ENCODE peak calls at places on chromosome 10, in five cellular contexts. J is H9, P is mesenchymal stem cell, C is H1, O is neuronal stem cell. I is an unnamed sample.

GRCh38 chr10:102230264-102230860 is 4.3 kb downstream of the ELOVL3 start:
- DNase-seq in C (peak; percentile 88), J (peak; percentile 89), O (peak; percentile 75), P (peak; percentile 58), I (peak; percentile 46)

GRCh38 chr10:7199152-7199760 is 211.6 kb downstream of the SFMBT2 start:
- DNase-seq in J (no peak), C (no peak), O (no peak), P (peak; percentile 42), I (no peak)

GRCh38 chr10:42887734-42888503 is 105.3 kb downstream of the BMS1 start:
- DNase-seq in O (no peak), J (no peak), P (no peak), C (no peak), I (no peak)

GRCh38 chr10:72011016-72011415 is 46.8 kb downstream of the CHST3 start:
- DNase-seq in O (no peak), C (no peak), J (no peak), P (no peak), I (no peak)

GRCh38 chr10:129695671-129696070 is 228.6 kb downstream of the MGMT start:
- DNase-seq in C (no peak), J (peak; percentile 24), O (no peak), P (no peak), I (no peak)

GRCh38 chr10:113854757-113855626 is 531 bp downstream of the NHLRC2 start:
- DNase-seq in C (peak; percentile 79), J (peak; percentile 51), O (no peak), P (peak; percentile 81), I (peak; percentile 61)

GRCh38 chr10:74189999-74190421 is 39.0 kb downstream of the ADK start:
- DNase-seq in P (peak; percentile 90), O (no peak), C (no peak), J (no peak), I (peak; percentile 98)

GRCh38 chr10:120456626-120457430 is at the start of gene PLPP4:
- DNase-seq in J (peak; percentile 46), P (peak; percentile 48), C (peak; percentile 65), O (peak; percentile 48), I (no peak)

GRCh38 chr10:63137306-63137705 is 4.2 kb downstream of the NRBF2 start:
- DNase-seq in J (no peak), O (no peak), P (peak; percentile 92), C (no peak), I (peak; percentile 24)

GRCh38 chr10:804787-805634 is 115.5 kb upstream of the DIP2C start:
- DNase-seq in J (peak; percentile 37), P (no peak), C (no peak), O (no peak), I (no peak)

GRCh38 chr10:129916506-129916995 is 47.5 kb downstream of the EBF3 start:
- DNase-seq in J (no peak), O (no peak), C (no peak), P (no peak), I (no peak)

GRCh38 chr10:34526758-34527730 is 288.1 kb downstream of the PARD3 start:
- DNase-seq in O (peak; percentile 70), J (peak; percentile 60), P (peak; percentile 98), C (no peak), I (peak; percentile 93)

GRCh38 chr10:114453576-114453975 is 49.3 kb upstream of the AFAP1L2 start:
- DNase-seq in O (no peak), J (peak; percentile 41), P (no peak), C (no peak), I (peak; percentile 90)

GRCh38 chr10:124939290-124939689 is 2.6 kb upstream of the ZRANB1 start:
- DNase-seq in O (no peak), J (no peak), P (no peak), C (no peak), I (no peak)

GRCh38 chr10:105986896-105987638 is 1177.4 kb downstream of the SORCS1 start:
- DNase-seq in J (no peak), C (no peak), P (no peak), O (no peak), I (no peak)

DNA sequence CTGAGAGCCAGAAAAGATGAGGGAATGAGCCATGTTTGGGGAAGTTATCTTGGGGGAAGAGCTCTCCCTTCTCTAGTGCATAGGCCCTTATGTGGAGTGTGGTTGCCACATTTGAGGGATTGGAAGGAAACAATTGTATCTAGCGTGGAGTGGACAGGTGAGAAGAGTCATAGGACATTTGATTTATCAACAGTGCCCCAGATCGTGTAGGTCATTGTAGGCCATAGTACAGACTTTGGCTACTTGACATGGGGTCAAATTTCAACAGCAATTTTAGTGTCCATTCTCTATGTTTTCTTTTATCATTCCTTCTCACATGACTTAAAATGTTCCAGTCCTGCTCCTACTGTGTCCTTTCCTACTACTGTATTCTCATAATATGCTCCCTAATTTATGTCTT is 1182.8 kb downstream of the SORCS1 start:
- DNase-seq in C (no peak), J (no peak), P (no peak), O (no peak), I (no peak)
- H2BK12ac ChIP-seq in C (no peak overlapping the region), J (no peak overlapping the region), P (no peak overlapping the region), O (no peak overlapping the region), I (no peak overlapping the region)

DNA sequence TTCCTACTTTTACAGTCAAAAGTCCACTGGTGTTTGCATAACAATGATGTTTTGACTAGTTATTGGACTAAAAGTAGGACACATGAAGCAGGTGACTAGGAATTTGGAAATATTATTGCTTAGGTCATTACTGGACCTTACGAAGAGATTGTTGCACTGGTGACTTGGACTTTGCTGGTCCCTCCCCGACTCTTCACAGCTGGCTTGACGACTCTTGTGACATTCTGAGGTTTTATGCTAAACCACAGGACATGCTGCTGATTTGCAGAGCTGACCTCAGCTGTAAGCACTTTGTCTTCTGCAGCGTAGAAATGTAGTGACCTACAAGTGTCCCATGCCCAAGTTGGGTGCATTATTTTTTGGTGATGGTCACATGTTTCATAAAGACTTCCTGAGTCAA is 21.9 kb downstream of the PCBD1 start:
- DNase-seq in P (peak; percentile 57), J (no peak), O (no peak), C (no peak), I (peak; percentile 35)
- H3K27ac ChIP-seq in P (no peak overlapping the region), J (no peak overlapping the region), O (no peak overlapping the region), C (no peak overlapping the region), I (no peak overlapping the region)

DNA sequence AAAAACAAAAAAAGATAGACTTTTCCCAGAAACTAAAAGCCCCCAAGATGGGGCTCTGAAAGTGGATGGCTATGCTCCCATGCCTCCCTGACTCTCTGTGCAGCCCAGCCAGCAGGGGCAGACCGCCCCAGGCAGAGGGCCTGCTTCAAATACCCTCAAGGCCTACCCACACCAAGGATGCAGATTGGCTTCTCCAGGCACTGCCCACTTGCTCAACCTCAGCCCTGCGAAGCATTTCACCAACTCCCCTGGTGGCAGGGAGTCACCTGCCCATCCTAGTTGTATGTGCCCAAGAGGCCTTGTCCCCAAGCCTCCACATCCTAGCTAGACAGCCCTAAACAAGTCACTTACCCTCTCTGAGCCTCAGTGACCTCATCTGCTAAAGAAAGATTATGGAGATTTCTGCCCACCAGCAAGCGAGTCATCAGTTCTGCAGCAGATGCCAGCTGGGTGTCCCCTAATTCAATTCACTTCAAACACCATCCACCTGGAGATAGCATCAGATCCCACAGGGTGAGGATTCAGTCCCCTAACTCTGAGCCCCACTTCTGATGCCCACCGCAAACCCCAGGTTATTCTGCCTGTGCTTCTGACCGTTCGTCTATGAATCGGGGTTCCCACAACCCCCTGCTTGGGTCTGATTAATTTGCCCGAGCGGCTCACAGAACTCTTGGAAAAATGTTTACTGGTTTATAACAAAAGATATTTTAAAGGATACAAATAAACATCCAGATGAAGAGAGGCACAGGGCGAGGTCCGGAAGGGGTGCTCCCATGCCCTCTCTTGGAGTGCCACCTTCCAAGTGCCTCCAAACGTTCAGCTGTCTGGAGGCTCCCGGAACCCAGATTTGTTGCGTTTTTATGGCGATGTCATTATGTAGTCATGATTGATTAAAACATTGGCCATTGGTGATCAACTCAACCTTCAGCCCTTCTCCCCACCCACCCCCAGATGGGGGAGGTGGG is 18.6 kb upstream of the ZMIZ1 start:
- DNase-seq in O (no peak), C (no peak), J (no peak), P (no peak), I (no peak)
- H2BK120ac ChIP-seq in O (no peak overlapping the region), C (no peak overlapping the region), J (no peak overlapping the region), P (no peak overlapping the region), I (no peak overlapping the region)

GRCh38 chr10:19579841-19580240 is 236.4 kb upstream of the PLXDC2 start:
- DNase-seq in J (no peak), P (no peak), O (no peak), C (no peak), I (no peak)
- H2BK12ac ChIP-seq in J (no peak overlapping the region), P (no peak overlapping the region), O (no peak overlapping the region), C (no peak overlapping the region), I (no peak overlapping the region)

DNA sequence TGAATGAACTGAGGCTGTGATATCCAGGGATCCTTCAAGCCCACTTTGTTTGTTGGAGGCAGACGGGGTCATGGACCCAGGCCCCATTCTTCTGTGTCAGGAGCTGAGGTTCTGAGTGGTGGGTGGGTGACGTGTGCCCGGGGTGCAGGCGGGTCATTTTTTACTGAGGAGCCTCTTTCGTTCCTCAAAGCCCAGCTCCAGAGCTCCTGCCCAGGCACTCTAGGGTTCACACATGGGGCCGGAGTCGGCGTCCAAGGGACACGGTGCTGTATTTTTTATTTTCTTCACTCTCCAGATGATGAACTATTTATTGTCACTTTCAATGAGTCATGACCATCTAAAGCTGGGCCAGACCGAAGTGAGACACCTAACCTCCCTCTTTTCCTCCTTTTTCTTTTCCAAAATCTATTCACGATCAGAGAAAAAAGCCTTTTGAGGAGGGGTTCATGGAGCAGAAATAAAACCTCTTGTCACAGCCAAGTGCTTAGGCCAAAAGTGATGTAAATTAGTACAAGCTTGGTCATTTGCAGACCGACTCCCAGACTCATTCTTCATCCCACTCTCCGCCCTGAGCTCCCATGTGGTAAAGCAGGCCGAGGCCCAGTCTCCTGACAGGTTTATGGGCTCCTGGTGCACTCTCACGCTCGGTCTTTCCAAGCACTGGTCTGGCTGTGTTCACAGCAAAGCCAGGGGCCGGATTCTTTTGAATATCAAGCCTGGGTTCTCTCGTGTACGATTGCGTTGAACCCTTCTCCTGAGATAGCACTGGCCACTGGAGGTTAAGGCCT is 41.4 kb upstream of the PITRM1 start:
- DNase-seq in P (no peak), J (no peak), C (no peak), O (no peak), I (no peak)
- H3K27ac ChIP-seq in P (no peak overlapping the region), J (no peak overlapping the region), C (no peak overlapping the region), O (no peak overlapping the region), I (no peak overlapping the region)

DNA sequence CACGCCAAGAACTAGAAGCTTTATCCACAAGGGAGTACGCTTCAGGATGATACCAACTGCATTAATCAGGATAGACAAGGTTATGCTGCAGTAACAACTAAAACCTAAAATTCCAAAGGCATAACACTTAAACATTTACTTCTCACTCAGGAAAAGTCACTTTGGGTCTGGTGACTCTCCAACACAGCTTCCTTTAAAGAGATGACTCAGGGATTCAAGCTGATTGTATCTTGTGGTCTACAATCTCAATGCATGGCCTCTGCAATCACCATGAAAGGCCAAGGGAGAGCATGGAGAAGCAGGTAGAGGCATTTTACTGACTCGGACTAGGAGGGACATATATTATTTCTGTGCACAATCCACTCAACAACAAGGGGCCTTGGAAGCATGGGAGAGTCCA is 315.7 kb downstream of the KCNMA1 start:
- DNase-seq in J (no peak), C (no peak), P (peak; percentile 35), O (no peak), I (no peak)
- H2BK120ac ChIP-seq in J (no peak overlapping the region), C (no peak overlapping the region), P (no peak overlapping the region), O (no peak overlapping the region), I (no peak overlapping the region)